ENCODE peak calls at places on chromosomes 5 and 9, in five cellular contexts. Z is fibroblast of lung, X is right cardiac atrium, O is OCI-LY7, M is foreskin fibroblast. J is an unnamed sample.

GRCh38 chr5:111233050-111233370 is 8.8 kb downstream of the CAMK4 start:
- DNase-seq in O (no peak), Z (no peak), M (no peak), X (no peak), J (no peak)

GRCh38 chr9:84609779-84610178 is 59.8 kb upstream of the NTRK2 start:
- DNase-seq in O (no peak), X (no peak), Z (no peak), M (no peak), J (no peak)

GRCh38 chr5:5752844-5753243 is 330.4 kb downstream of the ICE1 start:
- DNase-seq in O (peak), X (no peak), M (no peak), Z (no peak), J (no peak)

GRCh38 chr5:176601901-176602300 is 8.1 kb downstream of the GPRIN1 start:
- DNase-seq in Z (no peak), M (no peak), X (no peak), O (no peak), J (no peak)

GRCh38 chr5:98341038-98341710 is 432.3 kb upstream of the RGMB start:
- DNase-seq in X (no peak), Z (peak), O (no peak), M (peak), J (peak)

GRCh38 chr5:60323596-60323995 is 376.4 kb downstream of the DEPDC1B start:
- DNase-seq in O (no peak), X (no peak), Z (no peak), M (no peak), J (no peak)

GRCh38 chr9:113516840-113517577 is 53.5 kb downstream of the RGS3 start:
- DNase-seq in M (no peak), O (peak), X (no peak), Z (no peak), J (no peak)

GRCh38 chr5:57072218-57072892 is 101.5 kb upstream of the GPBP1 start:
- DNase-seq in O (no peak), X (no peak), M (no peak), Z (no peak), J (no peak)

GRCh38 chr5:159218595-159219023 is 9.3 kb upstream of the RNF145 start:
- DNase-seq in Z (peak), X (no peak), O (no peak), M (peak), J (no peak)

GRCh38 chr5:16808936-16809815 is 126.9 kb downstream of the MYO10 start:
- DNase-seq in X (no peak), O (no peak), Z (peak), M (no peak), J (no peak)

GRCh38 chr5:142330026-142330425 is 5.2 kb upstream of the SPRY4 start:
- DNase-seq in M (no peak), O (no peak), X (no peak), Z (no peak), J (no peak)

GRCh38 chr9:82247318-82247717 is 258.7 kb downstream of the SPATA31D1 start:
- DNase-seq in O (peak), M (peak), X (no peak), Z (no peak), J (no peak)

GRCh38 chr5:151523335-151523734 is 67.8 kb downstream of the FAT2 start:
- DNase-seq in Z (peak), O (peak), M (peak), X (no peak), J (no peak)

GRCh38 chr9:70917277-70917676 is 204.1 kb downstream of the TRPM3 start:
- DNase-seq in M (no peak), O (no peak), Z (no peak), X (no peak), J (no peak)

GRCh38 chr9:121634800-121635261 is 16.6 kb upstream of the DAB2IP start:
- DNase-seq in O (peak), X (no peak), M (peak), Z (no peak), J (no peak)

GRCh38 chr9:87771251-87772006 is 45.5 kb downstream of the CTSL start:
- DNase-seq in M (no peak), X (peak), Z (no peak), O (no peak), J (no peak)

GRCh38 chr5:139392324-139392677 is 2.6 kb upstream of the MZB1 start:
- DNase-seq in O (no peak), M (no peak), Z (no peak), X (no peak), J (no peak)
- H3K4me3 ChIP-seq in O (peak), M (peak), Z (no peak), X (peak), J (peak)

GRCh38 chr9:20087481-20087880 is 298.6 kb upstream of the SLC24A2 start:
- DNase-seq in X (no peak), O (no peak), Z (peak), M (peak), J (no peak)

GRCh38 chr9:20095430-20096092 is 306.7 kb upstream of the SLC24A2 start:
- DNase-seq in O (no peak), M (no peak), Z (no peak), X (no peak), J (no peak)

GRCh38 chr9:20092560-20092959 is 303.7 kb upstream of the SLC24A2 start:
- DNase-seq in M (no peak), O (no peak), X (no peak), Z (no peak), J (no peak)
- H3K4me3 ChIP-seq in M (no peak), O (no peak), X (no peak), Z (no peak), J (no peak)

DNA sequence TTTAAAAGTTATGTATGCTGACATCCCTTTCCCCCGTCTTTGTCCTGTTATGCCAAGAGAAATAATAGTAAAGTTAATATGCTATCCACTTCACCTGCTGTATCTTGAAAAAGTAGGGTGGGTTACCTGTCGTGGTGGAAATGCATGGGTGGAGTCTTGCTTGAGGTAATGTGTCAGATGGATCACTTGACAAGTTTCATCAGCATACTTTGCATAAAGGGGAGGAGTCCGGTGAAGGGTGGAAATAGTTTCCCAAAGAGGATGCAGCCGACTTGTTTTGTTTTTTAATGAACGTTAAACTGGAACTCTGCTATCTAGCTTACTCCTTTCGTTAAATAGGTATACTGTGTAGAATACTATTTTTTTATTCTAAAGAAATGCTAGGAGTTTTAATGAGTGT is 9.0 kb upstream of the DMRT3 start:
- DNase-seq in Z (no peak), M (no peak), O (no peak), X (no peak), J (no peak)
- H3K4me3 ChIP-seq in Z (no peak), M (no peak), O (no peak), X (no peak), J (no peak)

DNA sequence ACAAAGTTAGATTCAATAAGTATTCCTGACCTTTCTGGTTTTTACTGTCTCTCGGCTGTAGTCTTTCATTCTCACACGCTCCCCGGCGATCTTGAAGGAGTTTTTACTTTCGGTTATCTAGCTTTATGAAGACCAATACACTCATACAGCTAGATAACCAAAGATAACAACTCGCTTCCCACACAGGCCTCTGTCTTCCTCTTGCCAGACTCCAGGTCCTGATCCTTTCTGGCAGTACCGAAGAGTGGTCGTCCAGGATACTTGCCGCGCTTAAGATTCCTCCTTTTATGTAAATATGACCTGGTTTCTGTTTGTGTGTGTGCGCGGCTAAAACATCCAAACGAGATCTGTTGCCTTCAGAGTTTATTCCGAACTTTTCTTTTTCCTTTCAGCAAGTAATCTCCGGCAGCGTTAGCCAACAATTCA is 216.2 kb downstream of the MEF2C start:
- DNase-seq in O (no peak), Z (no peak), X (no peak), M (no peak), J (no peak)
- H3K4me3 ChIP-seq in O (peak), Z (peak), X (peak), M (peak), J (peak)

GRCh38 chr9:96852676-96853075 is 1.6 kb downstream of the ZNF782 start:
- DNase-seq in X (no peak), Z (no peak), O (no peak), M (no peak), J (no peak)

GRCh38 chr9:96856363-96857286 is 2.3 kb upstream of the ZNF782 start:
- DNase-seq in Z (peak), O (peak), M (peak), X (peak), J (peak)

GRCh38 chr9:96854073-96854876 is at the start of gene ZNF782:
- DNase-seq in O (peak), Z (peak), X (peak), M (peak), J (peak)

GRCh38 chr9:96854877-96855273 is 561 bp upstream of the ZNF782 start:
- DNase-seq in M (no peak), O (no peak), Z (no peak), X (no peak), J (no peak)

DNA sequence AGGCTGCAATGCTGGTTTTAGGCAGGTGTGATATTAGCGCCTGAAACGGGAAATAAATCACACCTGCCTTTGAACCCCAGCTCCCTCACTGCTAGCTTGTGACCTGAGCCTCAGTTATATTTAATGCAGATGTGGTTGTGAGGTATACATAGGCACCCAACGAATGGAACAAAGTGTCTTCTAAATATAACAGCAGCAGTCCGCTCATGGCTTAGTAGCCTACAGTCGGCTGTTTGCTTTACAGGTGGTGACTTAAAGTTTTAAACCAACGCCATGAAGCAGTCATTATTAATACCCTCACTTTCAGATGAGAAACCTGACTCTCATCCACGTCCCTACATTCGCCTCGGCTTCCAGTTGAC is 622 bp downstream of the ZNF782 start:
- DNase-seq in Z (no peak), X (no peak), O (peak), M (no peak), J (no peak)
- H3K4me3 ChIP-seq in Z (peak), X (peak), O (peak), M (peak), J (peak)

J was measured in AG04449.